ENCODE peak calls at places on chromosomes 5 and 9, in ten cellular contexts. One of them, this sample, is unnamed.

GRCh38 chr9:127664678-127665507 is 41.9 kb upstream of the CFAP157 start:
- DNase-seq in IMR-90: peak; percentile 13
- DNase-seq in brain microvascular endothelial cell: no peak
- DNase-seq in prostate gland: peak; percentile 57
- DNase-seq in CD8-positive, alpha-beta memory T cell: no peak
- DNase-seq in uterus: no peak
- DNase-seq in lower lobe of right lung: no peak
- DNase-seq in CD4-positive, alpha-beta T cell: no peak
- DNase-seq in coronary artery: no peak
- DNase-seq in H1: no peak
- DNase-seq in this sample: no peak

GRCh38 chr9:21392270-21392669 is 7.1 kb upstream of the IFNA2 start:
- DNase-seq in uterus: no peak
- DNase-seq in coronary artery: no peak
- DNase-seq in CD8-positive, alpha-beta memory T cell: no peak
- DNase-seq in CD4-positive, alpha-beta T cell: no peak
- DNase-seq in IMR-90: no peak
- DNase-seq in prostate gland: no peak
- DNase-seq in H1: no peak
- DNase-seq in lower lobe of right lung: no peak
- DNase-seq in brain microvascular endothelial cell: no peak
- DNase-seq in this sample: no peak

GRCh38 chr5:78504726-78505431 is 143.7 kb downstream of the LHFPL2 start:
- DNase-seq in brain microvascular endothelial cell: peak; percentile 100
- DNase-seq in coronary artery: peak; percentile 95
- DNase-seq in prostate gland: peak; percentile 56
- DNase-seq in uterus: peak; percentile 95
- DNase-seq in IMR-90: peak; percentile 100
- DNase-seq in lower lobe of right lung: peak; percentile 56
- DNase-seq in CD4-positive, alpha-beta T cell: no peak
- DNase-seq in CD8-positive, alpha-beta memory T cell: no peak
- DNase-seq in H1: no peak
- DNase-seq in this sample: peak; percentile 76

GRCh38 chr9:119736478-119737454 is 367.5 kb upstream of the BRINP1 start:
- DNase-seq in H1: no peak
- DNase-seq in coronary artery: no peak
- DNase-seq in IMR-90: no peak
- DNase-seq in brain microvascular endothelial cell: no peak
- DNase-seq in CD8-positive, alpha-beta memory T cell: no peak
- DNase-seq in CD4-positive, alpha-beta T cell: no peak
- DNase-seq in lower lobe of right lung: no peak
- DNase-seq in prostate gland: no peak
- DNase-seq in uterus: no peak
- DNase-seq in this sample: no peak

GRCh38 chr5:127536687-127537086 is 19.2 kb downstream of the PRRC1 start:
- DNase-seq in uterus: no peak
- DNase-seq in IMR-90: peak; percentile 8
- DNase-seq in H1: no peak
- DNase-seq in lower lobe of right lung: no peak
- DNase-seq in prostate gland: no peak
- DNase-seq in CD8-positive, alpha-beta memory T cell: no peak
- DNase-seq in CD4-positive, alpha-beta T cell: no peak
- DNase-seq in coronary artery: no peak
- DNase-seq in brain microvascular endothelial cell: no peak
- DNase-seq in this sample: no peak

GRCh38 chr9:129023036-129023907 is 4.9 kb downstream of the SH3GLB2 start:
- DNase-seq in H1: no peak
- DNase-seq in IMR-90: peak; percentile 79
- DNase-seq in lower lobe of right lung: no peak
- DNase-seq in coronary artery: peak; percentile 74
- DNase-seq in CD8-positive, alpha-beta memory T cell: no peak
- DNase-seq in uterus: peak; percentile 64
- DNase-seq in prostate gland: no peak
- DNase-seq in CD4-positive, alpha-beta T cell: no peak
- DNase-seq in brain microvascular endothelial cell: peak; percentile 43
- DNase-seq in this sample: peak; percentile 19

GRCh38 chr5:63555874-63556273 is 406.4 kb downstream of the HTR1A start:
- DNase-seq in CD4-positive, alpha-beta T cell: no peak
- DNase-seq in coronary artery: no peak
- DNase-seq in prostate gland: no peak
- DNase-seq in IMR-90: no peak
- DNase-seq in brain microvascular endothelial cell: no peak
- DNase-seq in H1: no peak
- DNase-seq in lower lobe of right lung: no peak
- DNase-seq in uterus: no peak
- DNase-seq in CD8-positive, alpha-beta memory T cell: no peak
- DNase-seq in this sample: no peak

GRCh38 chr5:83750759-83751158 is 30.1 kb upstream of the HAPLN1 start:
- DNase-seq in CD4-positive, alpha-beta T cell: no peak
- DNase-seq in H1: no peak
- DNase-seq in uterus: no peak
- DNase-seq in brain microvascular endothelial cell: no peak
- DNase-seq in coronary artery: no peak
- DNase-seq in lower lobe of right lung: no peak
- DNase-seq in CD8-positive, alpha-beta memory T cell: no peak
- DNase-seq in prostate gland: no peak
- DNase-seq in IMR-90: no peak
- DNase-seq in this sample: no peak

GRCh38 chr9:127878652-127879377 is 1.3 kb upstream of the AK1 start:
- DNase-seq in CD4-positive, alpha-beta T cell: no peak
- DNase-seq in prostate gland: no peak
- DNase-seq in brain microvascular endothelial cell: no peak
- DNase-seq in coronary artery: peak; percentile 47
- DNase-seq in IMR-90: no peak
- DNase-seq in lower lobe of right lung: no peak
- DNase-seq in uterus: no peak
- DNase-seq in H1: no peak
- DNase-seq in CD8-positive, alpha-beta memory T cell: no peak
- DNase-seq in this sample: no peak

GRCh38 chr9:27536168-27536567 is 6.6 kb upstream of the MOB3B start:
- DNase-seq in uterus: no peak
- DNase-seq in CD8-positive, alpha-beta memory T cell: no peak
- DNase-seq in CD4-positive, alpha-beta T cell: no peak
- DNase-seq in coronary artery: no peak
- DNase-seq in prostate gland: no peak
- DNase-seq in H1: no peak
- DNase-seq in lower lobe of right lung: no peak
- DNase-seq in brain microvascular endothelial cell: no peak
- DNase-seq in IMR-90: no peak
- DNase-seq in this sample: no peak

GRCh38 chr9:107929439-107929838 is 439.9 kb upstream of the KLF4 start:
- DNase-seq in brain microvascular endothelial cell: peak; percentile 16
- DNase-seq in lower lobe of right lung: peak; percentile 74
- DNase-seq in CD8-positive, alpha-beta memory T cell: no peak
- DNase-seq in IMR-90: peak; percentile 65
- DNase-seq in coronary artery: no peak
- DNase-seq in uterus: no peak
- DNase-seq in prostate gland: peak; percentile 58
- DNase-seq in CD4-positive, alpha-beta T cell: no peak
- DNase-seq in H1: no peak
- DNase-seq in this sample: no peak

GRCh38 chr5:56170557-56170956 is 62.6 kb downstream of the ANKRD55 start:
- DNase-seq in H1: no peak
- DNase-seq in CD4-positive, alpha-beta T cell: no peak
- DNase-seq in prostate gland: no peak
- DNase-seq in uterus: no peak
- DNase-seq in IMR-90: peak; percentile 87
- DNase-seq in coronary artery: no peak
- DNase-seq in lower lobe of right lung: no peak
- DNase-seq in CD8-positive, alpha-beta memory T cell: no peak
- DNase-seq in brain microvascular endothelial cell: peak; percentile 65
- DNase-seq in this sample: no peak

GRCh38 chr5:142979636-142980035 is 209.5 kb downstream of the ARHGAP26 start:
- DNase-seq in lower lobe of right lung: no peak
- DNase-seq in H1: no peak
- DNase-seq in prostate gland: no peak
- DNase-seq in brain microvascular endothelial cell: no peak
- DNase-seq in uterus: no peak
- DNase-seq in CD8-positive, alpha-beta memory T cell: no peak
- DNase-seq in IMR-90: no peak
- DNase-seq in coronary artery: no peak
- DNase-seq in CD4-positive, alpha-beta T cell: no peak
- DNase-seq in this sample: no peak

GRCh38 chr5:58021476-58021875 is 438.4 kb downstream of the PLK2 start:
- DNase-seq in lower lobe of right lung: no peak
- DNase-seq in CD4-positive, alpha-beta T cell: no peak
- DNase-seq in coronary artery: no peak
- DNase-seq in brain microvascular endothelial cell: no peak
- DNase-seq in H1: no peak
- DNase-seq in prostate gland: no peak
- DNase-seq in uterus: no peak
- DNase-seq in IMR-90: no peak
- DNase-seq in CD8-positive, alpha-beta memory T cell: no peak
- DNase-seq in this sample: no peak

GRCh38 chr5:34490501-34491250 is 165.5 kb upstream of the RAI14 start:
- DNase-seq in H1: no peak
- DNase-seq in lower lobe of right lung: no peak
- DNase-seq in uterus: no peak
- DNase-seq in brain microvascular endothelial cell: no peak
- DNase-seq in coronary artery: no peak
- DNase-seq in prostate gland: no peak
- DNase-seq in CD4-positive, alpha-beta T cell: no peak
- DNase-seq in CD8-positive, alpha-beta memory T cell: no peak
- DNase-seq in IMR-90: no peak
- DNase-seq in this sample: no peak

GRCh38 chr9:127832248-127832647 is 22.2 kb downstream of the ENG start:
- DNase-seq in lower lobe of right lung: no peak
- DNase-seq in CD8-positive, alpha-beta memory T cell: no peak
- DNase-seq in CD4-positive, alpha-beta T cell: no peak
- DNase-seq in prostate gland: no peak
- DNase-seq in brain microvascular endothelial cell: no peak
- DNase-seq in IMR-90: no peak
- DNase-seq in coronary artery: no peak
- DNase-seq in H1: no peak
- DNase-seq in uterus: no peak
- DNase-seq in this sample: no peak

DNA sequence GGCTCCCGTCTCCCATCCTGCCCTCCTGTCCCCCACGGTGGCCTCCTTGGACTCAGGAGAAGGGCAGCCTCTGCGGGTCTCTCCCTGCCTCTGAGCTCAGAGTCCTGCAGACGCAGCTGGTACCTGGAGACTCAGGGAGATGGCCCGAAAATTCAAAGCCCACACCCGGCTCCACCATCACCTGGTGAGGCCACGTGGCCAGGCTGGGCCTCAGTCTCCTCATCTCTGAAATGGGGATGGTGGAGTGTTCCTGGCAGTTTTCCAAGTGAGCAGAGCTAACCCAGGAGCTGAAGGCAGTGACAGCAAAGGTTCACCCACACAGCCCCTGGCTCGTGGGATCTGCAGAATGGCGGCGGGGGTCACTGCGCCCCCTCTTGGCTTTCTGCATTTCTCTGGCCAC is 62.1 kb upstream of the RXRA start:
- DNase-seq in H1: no peak
- DNase-seq in CD4-positive, alpha-beta T cell: no peak
- DNase-seq in IMR-90: no peak
- DNase-seq in lower lobe of right lung: no peak
- DNase-seq in CD8-positive, alpha-beta memory T cell: no peak
- DNase-seq in coronary artery: no peak
- DNase-seq in prostate gland: no peak
- DNase-seq in brain microvascular endothelial cell: no peak
- DNase-seq in uterus: no peak
- DNase-seq in this sample: no peak
- H3K27ac ChIP-seq in H1: no peak overlapping the region
- H3K27ac ChIP-seq in CD4-positive, alpha-beta T cell: no peak overlapping the region
- H3K27ac ChIP-seq in IMR-90: no peak overlapping the region
- H3K27ac ChIP-seq in lower lobe of right lung: no peak overlapping the region
- H3K27ac ChIP-seq in CD8-positive, alpha-beta memory T cell: no peak overlapping the region
- H3K27ac ChIP-seq in coronary artery: no peak overlapping the region
- H3K27ac ChIP-seq in prostate gland: no peak overlapping the region
- H3K27ac ChIP-seq in brain microvascular endothelial cell: no peak overlapping the region
- H3K27ac ChIP-seq in uterus: no peak overlapping the region
- H3K27ac ChIP-seq in this sample: no peak overlapping the region

GRCh38 chr9:2725126-2725525 is 7.8 kb downstream of the KCNV2 start:
- DNase-seq in coronary artery: no peak
- DNase-seq in brain microvascular endothelial cell: no peak
- DNase-seq in uterus: no peak
- DNase-seq in prostate gland: no peak
- DNase-seq in lower lobe of right lung: no peak
- DNase-seq in H1: no peak
- DNase-seq in IMR-90: no peak
- DNase-seq in CD4-positive, alpha-beta T cell: no peak
- DNase-seq in CD8-positive, alpha-beta memory T cell: no peak
- DNase-seq in this sample: no peak
- H3K27ac ChIP-seq in coronary artery: no peak overlapping the region
- H3K27ac ChIP-seq in brain microvascular endothelial cell: no peak overlapping the region
- H3K27ac ChIP-seq in uterus: no peak overlapping the region
- H3K27ac ChIP-seq in prostate gland: no peak overlapping the region
- H3K27ac ChIP-seq in lower lobe of right lung: no peak overlapping the region
- H3K27ac ChIP-seq in H1: no peak overlapping the region
- H3K27ac ChIP-seq in IMR-90: no peak overlapping the region
- H3K27ac ChIP-seq in CD4-positive, alpha-beta T cell: no peak overlapping the region
- H3K27ac ChIP-seq in CD8-positive, alpha-beta memory T cell: no peak overlapping the region
- H3K27ac ChIP-seq in this sample: no peak overlapping the region

DNA sequence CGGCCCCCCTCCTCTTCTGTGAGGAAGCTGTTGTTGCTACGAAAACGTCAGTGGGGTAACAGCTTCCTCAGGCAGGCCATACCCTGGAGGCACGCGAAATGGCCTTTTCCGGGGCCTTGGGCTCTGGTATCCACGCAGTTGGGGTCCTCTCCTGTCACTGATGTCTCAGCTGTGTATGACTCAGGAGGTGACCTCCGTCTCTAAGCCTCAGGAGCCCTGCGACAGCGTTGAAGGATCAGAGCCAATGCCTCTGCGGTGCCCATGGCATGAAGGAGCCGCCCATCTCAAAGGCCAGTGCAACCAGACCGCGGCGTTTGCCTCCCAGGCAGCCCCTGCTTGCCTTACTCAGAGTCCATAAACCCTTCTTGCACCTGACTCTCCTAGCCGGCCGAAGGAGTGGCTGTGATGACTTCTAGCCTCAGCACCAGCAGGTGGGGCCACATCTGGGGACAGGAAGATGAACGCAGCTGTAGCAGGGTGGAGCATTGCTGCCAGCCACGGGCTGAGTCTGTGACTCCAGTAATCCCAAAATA is 1.0 kb upstream of the MXD3 start:
- DNase-seq in CD4-positive, alpha-beta T cell: no peak
- DNase-seq in coronary artery: no peak
- DNase-seq in brain microvascular endothelial cell: no peak
- DNase-seq in uterus: no peak
- DNase-seq in prostate gland: no peak
- DNase-seq in lower lobe of right lung: no peak
- DNase-seq in CD8-positive, alpha-beta memory T cell: no peak
- DNase-seq in H1: no peak
- DNase-seq in IMR-90: no peak
- DNase-seq in this sample: no peak
- H3K27ac ChIP-seq in CD4-positive, alpha-beta T cell: no peak overlapping the region
- H3K27ac ChIP-seq in coronary artery: no peak overlapping the region
- H3K27ac ChIP-seq in brain microvascular endothelial cell: no peak overlapping the region
- H3K27ac ChIP-seq in uterus: no peak overlapping the region
- H3K27ac ChIP-seq in prostate gland: no peak overlapping the region
- H3K27ac ChIP-seq in lower lobe of right lung: no peak overlapping the region
- H3K27ac ChIP-seq in CD8-positive, alpha-beta memory T cell: peak overlapping the region; percentile 20
- H3K27ac ChIP-seq in H1: peak overlapping the region; percentile 16
- H3K27ac ChIP-seq in IMR-90: peak overlapping the region; percentile 44
- H3K27ac ChIP-seq in this sample: no peak overlapping the region

DNA sequence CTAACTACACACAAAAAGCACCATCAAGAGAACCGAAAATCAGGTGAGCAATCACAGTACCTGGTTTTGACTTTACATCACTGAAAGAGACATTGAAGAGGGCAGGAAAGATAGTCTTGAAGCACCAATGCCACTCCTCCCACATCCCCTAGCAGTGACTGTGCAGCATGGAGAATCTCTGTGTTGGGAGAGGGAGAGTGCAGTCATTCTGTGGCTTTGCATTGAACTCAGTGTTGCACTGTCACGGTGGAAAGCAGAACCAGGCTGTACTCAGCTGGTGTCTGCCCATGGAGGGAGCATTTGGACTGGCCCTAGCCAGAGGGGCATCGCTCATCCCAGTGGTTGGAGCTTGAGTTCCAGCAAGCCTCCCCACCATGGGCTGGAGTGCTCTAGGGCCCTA is 40.4 kb downstream of the C5 start:
- DNase-seq in CD8-positive, alpha-beta memory T cell: no peak
- DNase-seq in CD4-positive, alpha-beta T cell: no peak
- DNase-seq in IMR-90: no peak
- DNase-seq in coronary artery: no peak
- DNase-seq in brain microvascular endothelial cell: no peak
- DNase-seq in lower lobe of right lung: no peak
- DNase-seq in prostate gland: no peak
- DNase-seq in uterus: no peak
- DNase-seq in H1: no peak
- DNase-seq in this sample: no peak
- H3K27ac ChIP-seq in CD8-positive, alpha-beta memory T cell: no peak overlapping the region
- H3K27ac ChIP-seq in CD4-positive, alpha-beta T cell: no peak overlapping the region
- H3K27ac ChIP-seq in IMR-90: no peak overlapping the region
- H3K27ac ChIP-seq in coronary artery: no peak overlapping the region
- H3K27ac ChIP-seq in brain microvascular endothelial cell: no peak overlapping the region
- H3K27ac ChIP-seq in lower lobe of right lung: no peak overlapping the region
- H3K27ac ChIP-seq in prostate gland: no peak overlapping the region
- H3K27ac ChIP-seq in uterus: no peak overlapping the region
- H3K27ac ChIP-seq in H1: no peak overlapping the region
- H3K27ac ChIP-seq in this sample: no peak overlapping the region

This sample was measured in caudate nucleus.